ENCODE peak calls at places on chromosomes 1 and 21, in four cellular contexts. R is left lung, N is mammary epithelial cell, H is spleen. Q is an unnamed sample.

GRCh38 chr1:37481289-37482003 is 7.1 kb downstream of the ZC3H12A start:
- DNase-seq in R (no peak), N (no peak), H (peak), Q (no peak)

GRCh38 chr21:35324372-35325220 is 275.5 kb upstream of the RUNX1 start:
- DNase-seq in R (no peak), N (peak), H (no peak), Q (no peak)

GRCh38 chr1:30778156-30778978 is 20.8 kb upstream of the LAPTM5 start:
- DNase-seq in R (no peak), N (peak), H (peak), Q (peak)

GRCh38 chr1:98661544-98662353 is at the start of gene SNX7:
- DNase-seq in R (peak), N (peak), H (peak), Q (peak)

GRCh38 chr1:164659621-164660414 is 100.8 kb downstream of the PBX1 start:
- DNase-seq in R (no peak), N (peak), H (no peak), Q (no peak)

GRCh38 chr1:31762726-31763670 is 1.1 kb downstream of the ADGRB2 start:
- DNase-seq in R (peak), N (peak), H (peak), Q (peak)

GRCh38 chr1:33383974-33384767 is 46.7 kb downstream of the PHC2 start:
- DNase-seq in R (no peak), N (peak), H (no peak), Q (no peak)

GRCh38 chr1:32997381-32997891 is 32.8 kb upstream of the RNF19B start:
- DNase-seq in R (no peak), N (peak), H (no peak), Q (no peak)

GRCh38 chr1:54372978-54373377 is 33.2 kb downstream of the SSBP3 start:
- DNase-seq in R (no peak), N (no peak), H (no peak), Q (no peak)

GRCh38 chr1:160741092-160741501 is 2.0 kb downstream of the SLAMF7 start:
- DNase-seq in R (no peak), N (no peak), H (no peak), Q (no peak)

GRCh38 chr1:20494609-20495311 is 8.8 kb upstream of the CAMK2N1 start:
- DNase-seq in R (no peak), N (peak), H (no peak), Q (no peak)

GRCh38 chr21:32515869-32516268 is 69.5 kb downstream of the TCP10L start:
- DNase-seq in R (no peak), N (no peak), H (no peak), Q (no peak)

GRCh38 chr1:23592209-23592905 is 33.1 kb upstream of the ID3 start:
- DNase-seq in R (no peak), N (peak), H (no peak), Q (no peak)

GRCh38 chr1:95127380-95127779 is 10.2 kb downstream of the TLCD4 start:
- DNase-seq in R (no peak), N (no peak), H (no peak), Q (no peak)

GRCh38 chr1:219140308-219140877 is 33.3 kb upstream of the LYPLAL1 start:
- DNase-seq in R (no peak), N (no peak), H (no peak), Q (no peak)

GRCh38 chr1:201385299-201385891 is 7.9 kb upstream of the TNNT2 start:
- DNase-seq in R (peak), N (peak), H (no peak), Q (peak)

GRCh38 chr21:45330075-45330781 is 42.5 kb upstream of the POFUT2 start:
- DNase-seq in R (peak), N (peak), H (peak), Q (peak)

GRCh38 chr1:45767035-45767434 is 16.6 kb upstream of the IPP start:
- DNase-seq in R (no peak), N (no peak), H (no peak), Q (no peak)

GRCh38 chr1:17273096-17273495 is 24.2 kb downstream of the PADI3 start:
- DNase-seq in R (no peak), N (no peak), H (peak), Q (no peak)

GRCh38 chr1:42340093-42340492 is 5.1 kb upstream of the FOXJ3 start:
- DNase-seq in R (no peak), N (peak), H (no peak), Q (no peak)

GRCh38 chr1:230541306-230541705 is 101.0 kb upstream of the COG2 start:
- DNase-seq in R (no peak), N (no peak), H (no peak), Q (no peak)

GRCh38 chr1:230543085-230543484 is 99.2 kb upstream of the COG2 start:
- DNase-seq in R (no peak), N (no peak), H (no peak), Q (no peak)

GRCh38 chr1:230540416-230540815 is 101.9 kb upstream of the COG2 start:
- DNase-seq in R (no peak), N (no peak), H (no peak), Q (no peak)

GRCh38 chr1:230542681-230543080 is 99.6 kb upstream of the COG2 start:
- DNase-seq in R (no peak), N (no peak), H (no peak), Q (no peak)

DNA sequence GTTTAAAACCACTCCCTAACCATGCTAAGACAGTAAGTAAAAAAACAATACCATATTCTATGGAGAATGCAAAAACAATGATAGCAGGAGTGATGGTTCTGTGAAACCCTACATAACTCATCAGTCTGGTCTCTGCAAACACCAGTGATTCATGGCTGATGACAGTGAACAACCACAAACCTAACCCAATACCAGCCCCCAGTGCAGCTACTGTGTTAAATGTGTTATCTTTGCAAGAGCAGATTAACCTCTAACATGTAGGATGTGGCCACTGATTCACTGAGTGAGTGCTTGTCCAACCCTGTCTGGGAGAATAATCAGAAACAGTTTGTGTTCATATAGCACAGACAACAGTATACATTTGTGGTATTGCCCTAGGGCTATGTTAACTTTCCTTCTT is 100.2 kb upstream of the COG2 start:
- DNase-seq in R (no peak), N (peak), H (no peak), Q (no peak)
- TF ChIP-seq CTCF in R (no peak), N (no peak), H (no peak), Q (no peak)

GRCh38 chr1:211484738-211485479 is 7.1 kb downstream of the RD3 start:
- DNase-seq in R (no peak), N (no peak), H (peak), Q (no peak)
- H3K27ac ChIP-seq in R (no peak), N (no peak), H (no peak), Q (no peak)

DNA sequence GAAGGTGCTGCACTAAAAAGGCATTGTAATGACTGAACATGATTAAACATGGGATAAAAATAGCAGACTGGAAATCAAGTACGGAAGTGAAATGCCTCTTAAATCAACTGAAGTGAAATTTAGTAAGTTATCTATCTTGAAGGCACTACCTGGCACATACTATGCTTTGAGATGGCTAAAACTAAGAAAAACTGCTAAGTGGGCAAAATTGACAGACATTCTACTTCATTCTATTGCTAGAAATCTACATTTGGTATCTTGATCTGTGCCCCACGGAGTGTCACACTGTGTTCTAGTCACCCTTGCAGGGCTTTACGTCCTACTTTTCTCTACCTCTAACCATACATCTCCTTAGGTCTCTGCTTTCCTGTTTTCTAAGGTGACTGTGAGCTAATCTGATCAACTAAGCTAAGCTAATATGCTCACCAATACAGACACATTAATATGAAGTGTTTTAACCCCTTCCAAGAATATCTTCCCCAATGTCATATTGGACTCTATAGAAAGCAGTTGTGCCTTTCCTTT is 4.1 kb downstream of the PDC start:
- DNase-seq in R (no peak), N (no peak), H (no peak), Q (no peak)
- H3K4me3 ChIP-seq in R (no peak), N (no peak), H (no peak), Q (no peak)

GRCh38 chr21:41141031-41141457 is 26.9 kb upstream of the BACE2 start:
- DNase-seq in R (no peak), N (peak), H (no peak), Q (no peak)
- TF ChIP-seq CTCF in R (no peak), N (no peak), H (no peak), Q (no peak)

DNA sequence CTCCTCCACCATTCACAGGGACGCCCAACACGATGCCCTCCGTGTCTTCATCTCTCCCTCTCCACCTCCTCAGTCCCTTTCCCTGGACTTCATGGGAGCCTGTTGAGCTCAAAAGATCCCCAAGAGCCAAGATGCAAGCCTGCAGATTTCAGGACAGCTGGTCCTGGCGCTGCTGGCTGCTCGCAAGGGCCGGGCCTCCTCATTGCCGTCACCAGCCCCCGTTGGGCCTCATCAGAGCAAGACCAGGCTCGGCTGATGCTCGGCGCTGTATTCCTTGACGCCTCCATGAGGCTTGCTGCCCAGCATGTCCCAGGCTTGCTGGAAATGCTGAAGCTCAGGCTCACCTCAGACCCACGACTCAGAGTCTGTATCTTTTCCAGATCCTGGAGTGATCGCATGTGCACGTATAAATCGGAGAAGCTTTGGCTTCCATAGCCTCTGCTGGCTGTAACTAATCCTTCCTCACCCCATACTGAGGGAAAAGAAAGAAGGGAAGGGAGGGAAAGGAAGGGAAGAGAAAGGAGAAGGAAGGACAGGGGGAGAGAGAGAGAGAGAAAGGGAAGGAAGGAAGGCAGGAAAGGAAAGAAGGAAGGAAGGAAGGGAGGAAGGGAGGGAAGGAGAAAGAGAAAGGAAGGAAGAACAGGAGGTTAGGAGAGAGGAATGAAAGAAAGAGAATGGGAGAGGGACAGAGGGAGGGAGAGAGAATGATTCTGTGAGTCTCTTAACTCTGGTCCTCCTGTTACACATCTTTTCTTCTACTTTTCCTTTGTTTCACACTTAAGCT is 94.6 kb downstream of the KCNJ15 start:
- DNase-seq in R (no peak), N (no peak), H (no peak), Q (no peak)
- H3K27ac ChIP-seq in R (peak), N (no peak), H (peak), Q (no peak)

GRCh38 chr1:43659384-43659783 is 9.4 kb downstream of the KDM4A start:
- DNase-seq in R (no peak), N (no peak), H (no peak), Q (no peak)
- H3K4me3 ChIP-seq in R (no peak), N (no peak), H (no peak), Q (no peak)